ENCODE peak calls at places on chromosomes 2 and 18, in seven cellular contexts. N is breast epithelium; C is colonic mucosa; R is CD4-positive, alpha-beta T cell; S is activated CD8-positive, alpha-beta memory T cell treated with anti-CD3 and anti-CD28 coated beads for 4 hours; P is MG63; B is HCT116. V is an unnamed sample.

GRCh38 chr2:158644139-158644538 is 151.0 kb upstream of the DAPL1 start:
- DNase-seq in N (no peak), C (no peak), R (no peak), S (no peak), P (no peak), B (no peak), V (no peak)

GRCh38 chr2:152418688-152419087 is 83.7 kb downstream of the FMNL2 start:
- DNase-seq in N (no peak), C (no peak), R (no peak), S (no peak), P (no peak), B (no peak), V (no peak)

GRCh38 chr2:179569834-179570233 is 291.6 kb downstream of the ZNF385B start:
- DNase-seq in N (no peak), C (no peak), R (no peak), S (no peak), P (no peak), B (no peak), V (no peak)

GRCh38 chr2:102735431-102736130 is 26.2 kb upstream of the TMEM182 start:
- DNase-seq in N (no peak), C (peak), R (no peak), S (no peak), P (no peak), B (no peak), V (no peak)

GRCh38 chr2:37982147-37982582 is 57.1 kb downstream of the RMDN2 start:
- DNase-seq in N (peak), C (peak), R (peak), S (peak), P (peak), B (peak), V (peak)

GRCh38 chr18:73739098-73739497 is 408.5 kb downstream of the FBXO15 start:
- DNase-seq in N (no peak), C (no peak), R (no peak), S (no peak), P (peak), B (no peak), V (no peak)

GRCh38 chr2:220162320-220162719 is 534.9 kb downstream of the SLC4A3 start:
- DNase-seq in N (no peak), C (no peak), R (no peak), S (no peak), P (no peak), B (no peak), V (no peak)

GRCh38 chr18:65750421-65751144 is at the start of gene CDH7:
- DNase-seq in N (no peak), C (no peak), R (no peak), S (no peak), P (peak), B (no peak), V (no peak)

GRCh38 chr18:58761241-58761969 is 90.1 kb downstream of the MALT1 start:
- DNase-seq in N (no peak), C (peak), R (no peak), S (no peak), P (no peak), B (no peak), V (no peak)

GRCh38 chr2:74553892-74554820 is at the start of the genes DOK1 and LOXL3:
- DNase-seq in N (peak), C (peak), R (peak), S (peak), P (peak), B (no peak), V (peak)

GRCh38 chr2:73638429-73638828 is 3.8 kb downstream of the NAT8 start:
- DNase-seq in N (no peak), C (no peak), R (no peak), S (no peak), P (no peak), B (no peak), V (no peak)

GRCh38 chr18:27206411-27206810 is 21.3 kb upstream of the CHST9 start:
- DNase-seq in N (no peak), C (no peak), R (no peak), S (no peak), P (no peak), B (no peak), V (no peak)

GRCh38 chr2:218260742-218261423 is at the start of gene GPBAR1:
- DNase-seq in N (peak), C (no peak), R (no peak), S (no peak), P (no peak), B (no peak), V (no peak)

GRCh38 chr18:45373286-45373880 is 241.9 kb upstream of the SLC14A2 start:
- DNase-seq in N (no peak), C (no peak), R (no peak), S (no peak), P (no peak), B (no peak), V (no peak)

GRCh38 chr18:72828601-72829000 is 39.2 kb downstream of the NETO1 start:
- DNase-seq in N (no peak), C (no peak), R (no peak), S (no peak), P (no peak), B (no peak), V (no peak)

GRCh38 chr2:43052204-43052943 is 174.0 kb downstream of the ZFP36L2 start:
- DNase-seq in N (no peak), C (no peak), R (no peak), S (no peak), P (no peak), B (no peak), V (no peak)

GRCh38 chr2:65453916-65454315 is 21.5 kb upstream of the SPRED2 start:
- DNase-seq in N (no peak), C (no peak), R (no peak), S (no peak), P (no peak), B (no peak), V (no peak)

GRCh38 chr2:64985457-64985856 is 3.7 kb upstream of the SLC1A4 start:
- DNase-seq in N (no peak), C (no peak), R (no peak), S (no peak), P (no peak), B (no peak), V (no peak)

GRCh38 chr2:16686641-16687040 is 21.0 kb upstream of the CYRIA start:
- DNase-seq in N (no peak), C (no peak), R (no peak), S (no peak), P (no peak), B (no peak), V (no peak)

GRCh38 chr2:207258191-207258991 is 92.6 kb upstream of the KLF7 start:
- DNase-seq in N (peak), C (peak), R (no peak), S (no peak), P (peak), B (no peak), V (no peak)

GRCh38 chr2:154700142-154700541 is 1.6 kb downstream of the KCNJ3 start:
- DNase-seq in N (no peak), C (no peak), R (no peak), S (no peak), P (no peak), B (no peak), V (no peak)

GRCh38 chr2:201758229-201758628 is 22.5 kb downstream of the ALS2 start:
- DNase-seq in N (no peak), C (no peak), R (no peak), S (no peak), P (no peak), B (no peak), V (no peak)

GRCh38 chr2:86393521-86394490 is 47.4 kb upstream of the KDM3A start:
- DNase-seq in N (no peak), C (peak), R (no peak), S (no peak), P (peak), B (peak), V (no peak)

GRCh38 chr18:55356815-55357214 is 231.2 kb downstream of the TCF4 start:
- DNase-seq in N (no peak), C (no peak), R (no peak), S (no peak), P (no peak), B (no peak), V (no peak)

GRCh38 chr18:47969851-47970250 is 39.4 kb upstream of the SMAD2 start:
- DNase-seq in N (no peak), C (no peak), R (no peak), S (no peak), P (peak), B (no peak), V (no peak)

GRCh38 chr2:197835293-197835692 is 30.9 kb downstream of the PLCL1 start:
- DNase-seq in N (no peak), C (no peak), R (no peak), S (no peak), P (no peak), B (no peak), V (no peak)

GRCh38 chr2:86037141-86037794 is 68.4 kb downstream of the POLR1A start:
- DNase-seq in N (no peak), C (peak), R (peak), S (no peak), P (peak), B (no peak), V (peak)